ENCODE peak calls at places on chromosomes 6 and 20, in seven cellular contexts. B, F, G, I, C, W and E are unnamed samples.

GRCh38 chr20:36461600-36462439 is 79.5 kb upstream of the MYL9 start:
- DNase-seq in B (peak), F (peak), G (peak), I (peak), C (peak), W (no peak), E (peak)

GRCh38 chr20:43448748-43449535 is 8.8 kb upstream of the SRSF6 start:
- DNase-seq in B (peak), F (peak), G (peak), I (no peak), C (no peak), W (no peak), E (peak)

GRCh38 chr6:100138346-100139022 is 144.5 kb upstream of the MCHR2 start:
- DNase-seq in B (no peak), F (no peak), G (no peak), I (no peak), C (no peak), W (no peak), E (no peak)

GRCh38 chr6:165634076-165634475 is 29.0 kb downstream of the PDE10A start:
- DNase-seq in B (no peak), F (no peak), G (no peak), I (no peak), C (no peak), W (no peak), E (no peak)

GRCh38 chr6:707576-708236 is 14.8 kb upstream of the EXOC2 start:
- DNase-seq in B (no peak), F (no peak), G (no peak), I (no peak), C (no peak), W (no peak), E (no peak)

GRCh38 chr20:57774951-57775350 is 65.1 kb upstream of the PMEPA1 start:
- DNase-seq in B (no peak), F (no peak), G (no peak), I (no peak), C (no peak), W (no peak), E (no peak)

GRCh38 chr20:63782051-63782471 is 42.5 kb downstream of the SLC2A4RG start:
- DNase-seq in B (peak), F (no peak), G (peak), I (no peak), C (no peak), W (no peak), E (peak)

GRCh38 chr20:52859156-52859887 is 112.8 kb upstream of the TSHZ2 start:
- DNase-seq in B (no peak), F (peak), G (no peak), I (no peak), C (no peak), W (no peak), E (no peak)

GRCh38 chr6:107542170-107542569 is 52.3 kb downstream of the SOBP start:
- DNase-seq in B (no peak), F (no peak), G (no peak), I (no peak), C (no peak), W (no peak), E (no peak)

GRCh38 chr20:47540443-47541354 is 39.0 kb downstream of the NCOA3 start:
- DNase-seq in B (peak), F (no peak), G (peak), I (no peak), C (no peak), W (no peak), E (no peak)

GRCh38 chr6:90393232-90393884 is 96.7 kb upstream of the BACH2 start:
- DNase-seq in B (peak), F (peak), G (peak), I (no peak), C (no peak), W (no peak), E (peak)

GRCh38 chr6:34867484-34867883 is 20.4 kb downstream of the TAF11 start:
- DNase-seq in B (no peak), F (no peak), G (peak), I (no peak), C (no peak), W (no peak), E (no peak)

GRCh38 chr20:38017959-38018358 is 15.3 kb downstream of the TTI1 start:
- DNase-seq in B (no peak), F (no peak), G (no peak), I (no peak), C (no peak), W (no peak), E (no peak)

GRCh38 chr6:136826216-136826615 is 3.8 kb downstream of the PEX7 start:
- DNase-seq in B (no peak), F (no peak), G (no peak), I (no peak), C (no peak), W (no peak), E (no peak)

GRCh38 chr6:107064579-107065065 is 36.6 kb downstream of the MTRES1 start:
- DNase-seq in B (no peak), F (peak), G (no peak), I (no peak), C (no peak), W (no peak), E (peak)

GRCh38 chr20:19370076-19371075 is 157.9 kb downstream of the SLC24A3 start:
- DNase-seq in B (no peak), F (no peak), G (no peak), I (no peak), C (no peak), W (no peak), E (no peak)

GRCh38 chr20:8933391-8933807 is 135.5 kb upstream of the PLCB4 start:
- DNase-seq in B (no peak), F (peak), G (no peak), I (no peak), C (no peak), W (no peak), E (no peak)

GRCh38 chr20:63177134-63177784 is 38.7 kb downstream of the YTHDF1 start:
- DNase-seq in B (no peak), F (no peak), G (no peak), I (no peak), C (peak), W (no peak), E (peak)

GRCh38 chr6:72316675-72317380 is 305.0 kb upstream of the KCNQ5 start:
- DNase-seq in B (no peak), F (no peak), G (no peak), I (peak), C (peak), W (no peak), E (no peak)

GRCh38 chr20:60976139-60976538 is 275.9 kb upstream of the CDH4 start:
- DNase-seq in B (no peak), F (no peak), G (no peak), I (no peak), C (no peak), W (no peak), E (no peak)

GRCh38 chr6:127191716-127192115 is 73.2 kb downstream of the RSPO3 start:
- DNase-seq in B (no peak), F (peak), G (no peak), I (no peak), C (no peak), W (no peak), E (no peak)

GRCh38 chr6:45541934-45542333 is 164.2 kb upstream of the SUPT3H start:
- DNase-seq in B (no peak), F (no peak), G (no peak), I (no peak), C (no peak), W (no peak), E (no peak)

GRCh38 chr6:100366419-100366818 is 98.3 kb downstream of the SIM1 start:
- DNase-seq in B (no peak), F (peak), G (no peak), I (no peak), C (no peak), W (no peak), E (no peak)

GRCh38 chr6:47057830-47058540 is 15.9 kb upstream of the ADGRF1 start:
- DNase-seq in B (no peak), F (peak), G (no peak), I (no peak), C (no peak), W (peak), E (no peak)

GRCh38 chr20:4150095-4150492 is 134.7 kb upstream of the RNF24 start:
- DNase-seq in B (no peak), F (peak), G (no peak), I (no peak), C (no peak), W (no peak), E (no peak)

GRCh38 chr6:165365371-165365770 is 56.0 kb upstream of the C6orf118 start:
- DNase-seq in B (no peak), F (no peak), G (no peak), I (no peak), C (no peak), W (no peak), E (no peak)

GRCh38 chr20:51738877-51739447 is 29.2 kb downstream of the ATP9A start:
- DNase-seq in B (no peak), F (no peak), G (no peak), I (no peak), C (no peak), W (no peak), E (no peak)

GRCh38 chr6:39938773-39939381 is 4.6 kb upstream of the MOCS1 start:
- DNase-seq in B (no peak), F (no peak), G (no peak), I (no peak), C (no peak), W (no peak), E (no peak)

GRCh38 chr6:26502169-26502568 is 2.1 kb downstream of the BTN1A1 start:
- DNase-seq in B (peak), F (no peak), G (peak), I (no peak), C (no peak), W (no peak), E (peak)

GRCh38 chr20:58694241-58695083 is 1.9 kb downstream of the NPEPL1 start:
- DNase-seq in B (no peak), F (no peak), G (no peak), I (no peak), C (peak), W (no peak), E (no peak)

GRCh38 chr6:137791281-137792159 is 75.5 kb upstream of the TNFAIP3 start:
- DNase-seq in B (no peak), F (no peak), G (peak), I (no peak), C (no peak), W (no peak), E (no peak)

GRCh38 chr6:142942805-142943227 is 2.2 kb downstream of the HIVEP2 start:
- DNase-seq in B (peak), F (peak), G (peak), I (no peak), C (no peak), W (no peak), E (peak)

GRCh38 chr20:3092611-3093379 is 8.3 kb upstream of the AVP start:
- DNase-seq in B (no peak), F (no peak), G (no peak), I (no peak), C (no peak), W (no peak), E (no peak)
- H3K4me3 ChIP-seq in B (no peak), F (peak), G (no peak), I (peak), C (no peak), W (peak), E (no peak)

GRCh38 chr6:36306365-36306764 is 30.3 kb downstream of the BNIP5 start:
- DNase-seq in B (no peak), F (no peak), G (no peak), I (no peak), C (no peak), W (no peak), E (no peak)

GRCh38 chr6:36302227-36302976 is 32.5 kb downstream of the PNPLA1 start:
- DNase-seq in B (peak), F (peak), G (peak), I (peak), C (peak), W (peak), E (peak)

GRCh38 chr6:36309212-36309611 is 27.5 kb downstream of the BNIP5 start:
- DNase-seq in B (no peak), F (no peak), G (no peak), I (no peak), C (no peak), W (no peak), E (no peak)

GRCh38 chr6:36308514-36308913 is 28.2 kb downstream of the BNIP5 start:
- DNase-seq in B (no peak), F (no peak), G (no peak), I (no peak), C (no peak), W (no peak), E (no peak)

DNA sequence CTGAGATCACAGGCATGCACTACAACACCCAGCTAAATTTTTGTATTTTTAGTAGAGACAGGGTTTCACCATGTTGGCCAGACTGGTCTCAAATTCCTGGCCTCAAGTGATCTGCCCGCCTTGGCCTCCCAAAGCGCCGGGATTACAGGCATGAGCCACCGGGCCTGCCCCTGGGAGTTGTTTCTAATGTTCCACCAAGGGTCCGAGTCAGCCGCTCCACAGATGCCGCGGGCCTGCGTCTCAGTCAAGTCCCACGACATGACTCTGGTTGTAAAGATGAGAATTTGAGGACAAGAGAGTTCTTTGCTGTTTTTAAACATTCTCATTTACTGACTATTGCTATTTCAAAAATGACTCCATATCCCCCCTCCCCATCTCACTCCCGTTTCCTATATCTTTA is 30.8 kb downstream of the BNIP5 start:
- DNase-seq in B (no peak), F (no peak), G (no peak), I (no peak), C (no peak), W (no peak), E (no peak)
- H3K4me3 ChIP-seq in B (no peak), F (no peak), G (no peak), I (no peak), C (no peak), W (no peak), E (no peak)

GRCh38 chr6:48111143-48111506 is at the start of gene PTCHD4:
- DNase-seq in B (no peak), F (peak), G (no peak), I (peak), C (no peak), W (no peak), E (peak)
- H3K4me3 ChIP-seq in B (no peak), F (peak), G (no peak), I (peak), C (no peak), W (peak), E (peak)

GRCh38 chr6:33428891-33429744 is 9.3 kb downstream of the SYNGAP1 start:
- DNase-seq in B (no peak), F (no peak), G (peak), I (no peak), C (no peak), W (no peak), E (no peak)
- H3K4me3 ChIP-seq in B (peak), F (peak), G (peak), I (no peak), C (no peak), W (no peak), E (no peak)

DNA sequence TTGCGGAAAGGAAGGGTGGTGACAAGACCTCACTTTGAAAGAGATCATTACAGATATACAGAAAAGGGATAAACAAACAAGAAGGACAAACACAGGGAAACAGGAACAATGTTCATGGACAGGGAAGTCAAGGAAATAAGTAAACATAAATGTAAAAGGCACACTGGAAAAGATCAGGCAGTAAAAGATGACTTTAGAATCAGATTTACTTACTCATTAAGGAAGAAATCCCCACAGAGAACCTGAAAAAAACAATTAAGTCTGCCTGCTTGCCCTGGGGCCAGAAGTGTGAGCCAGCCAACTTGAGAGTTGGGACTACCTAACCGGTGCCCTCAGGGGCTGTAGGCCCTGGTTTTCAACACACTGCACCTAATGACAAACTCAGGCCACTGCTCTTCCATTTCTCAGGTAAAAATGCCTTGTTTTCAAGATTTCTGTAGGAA is 1.7 kb downstream of the APMAP start:
- DNase-seq in B (peak), F (no peak), G (no peak), I (no peak), C (no peak), W (no peak), E (no peak)
- H3K4me3 ChIP-seq in B (peak), F (no peak), G (peak), I (peak), C (no peak), W (no peak), E (no peak)

GRCh38 chr6:85453052-85453451 is 3.2 kb downstream of the NT5E start:
- DNase-seq in B (no peak), F (peak), G (no peak), I (no peak), C (no peak), W (no peak), E (no peak)

GRCh38 chr6:85451586-85452306 is 1.9 kb downstream of the NT5E start:
- DNase-seq in B (no peak), F (peak), G (no peak), I (no peak), C (no peak), W (no peak), E (no peak)

GRCh38 chr6:85450578-85450884 is 648 bp downstream of the NT5E start:
- DNase-seq in B (no peak), F (peak), G (no peak), I (no peak), C (no peak), W (no peak), E (no peak)

GRCh38 chr6:85453490-85453889 is 3.6 kb downstream of the NT5E start:
- DNase-seq in B (peak), F (no peak), G (no peak), I (no peak), C (no peak), W (no peak), E (peak)

GRCh38 chr6:85452441-85452881 is 2.6 kb downstream of the NT5E start:
- DNase-seq in B (no peak), F (peak), G (no peak), I (no peak), C (no peak), W (peak), E (no peak)
- H3K4me3 ChIP-seq in B (no peak), F (peak), G (no peak), I (no peak), C (no peak), W (peak), E (peak)

GRCh38 chr6:36699290-36699689 is 1.7 kb downstream of the RAB44 start:
- DNase-seq in B (no peak), F (no peak), G (no peak), I (no peak), C (no peak), W (no peak), E (no peak)

GRCh38 chr6:36697481-36697903 is at the start of gene RAB44:
- DNase-seq in B (no peak), F (no peak), G (no peak), I (peak), C (no peak), W (no peak), E (no peak)

GRCh38 chr6:36700071-36700811 is 2.6 kb downstream of the RAB44 start:
- DNase-seq in B (no peak), F (no peak), G (no peak), I (no peak), C (no peak), W (no peak), E (no peak)

GRCh38 chr6:36698196-36698595 is 570 bp downstream of the RAB44 start:
- DNase-seq in B (no peak), F (no peak), G (no peak), I (no peak), C (no peak), W (no peak), E (no peak)

GRCh38 chr6:36698871-36699271 is 1.2 kb downstream of the RAB44 start:
- DNase-seq in B (no peak), F (no peak), G (no peak), I (no peak), C (no peak), W (no peak), E (no peak)
- H3K4me3 ChIP-seq in B (no peak), F (no peak), G (no peak), I (no peak), C (no peak), W (no peak), E (no peak)